ENCODE peak calls at places on chromosomes 3 and 15, in eight cellular contexts. O is GM12865; P is testis; K is A549; X is CD8-positive, alpha-beta T cell; R is colonic mucosa; W is Peyer's patch; V is PC-9. G is an unnamed sample.

GRCh38 chr15:34754674-34755418 is at the start of gene GJD2:
- DNase-seq in W (no peak), V (no peak), X (no peak), K (no peak), R (no peak), P (no peak), O (no peak), G (no peak)

GRCh38 chr15:55461447-55461846 is 46.6 kb downstream of the DNAAF4 start:
- DNase-seq in X (no peak), R (no peak), K (no peak), P (no peak), W (no peak), V (no peak), O (no peak), G (no peak)

GRCh38 chr3:27079427-27080105 is 289.6 kb downstream of the NEK10 start:
- DNase-seq in O (no peak), W (no peak), K (no peak), R (no peak), V (no peak), X (no peak), P (no peak), G (no peak)

GRCh38 chr15:72491768-72492167 is 17.6 kb downstream of the ARIH1 start:
- DNase-seq in K (peak), X (no peak), O (no peak), R (no peak), W (no peak), P (no peak), V (no peak), G (peak)

GRCh38 chr15:31439328-31439727 is 112.7 kb downstream of the KLF13 start:
- DNase-seq in K (peak), V (no peak), W (peak), X (no peak), P (no peak), O (peak), R (peak), G (peak)

GRCh38 chr15:69919816-69920215 is 177.9 kb downstream of the TLE3 start:
- DNase-seq in K (no peak), X (no peak), V (no peak), W (no peak), O (no peak), P (no peak), R (no peak), G (no peak)

GRCh38 chr3:66010348-66011097 is 28.2 kb downstream of the MAGI1 start:
- DNase-seq in X (no peak), W (no peak), R (no peak), P (no peak), K (no peak), V (peak), O (no peak), G (peak)

GRCh38 chr3:51953445-51953844 is 1.7 kb upstream of the GPR62 start:
- DNase-seq in P (no peak), O (no peak), W (no peak), X (no peak), V (no peak), R (no peak), K (no peak), G (peak)

GRCh38 chr15:78680416-78681068 is 39.5 kb upstream of the CHRNB4 start:
- DNase-seq in W (no peak), O (peak), V (no peak), R (no peak), P (no peak), K (no peak), X (no peak), G (no peak)

GRCh38 chr3:64995857-64996564 is 308.2 kb upstream of the ADAMTS9 start:
- DNase-seq in O (peak), P (no peak), X (no peak), R (no peak), V (no peak), K (no peak), W (no peak), G (no peak)

GRCh38 chr3:159619341-159619885 is 369.2 kb upstream of the IL12A start:
- DNase-seq in K (peak), X (no peak), P (no peak), O (no peak), V (no peak), R (no peak), W (no peak), G (no peak)

GRCh38 chr15:84807228-84807627 is 9.9 kb upstream of the ALPK3 start:
- DNase-seq in K (no peak), X (no peak), R (no peak), O (no peak), P (no peak), V (no peak), W (no peak), G (no peak)

GRCh38 chr3:117486709-117487394 is 777.3 kb downstream of the TUSC7 start:
- DNase-seq in V (no peak), O (peak), W (no peak), P (no peak), R (no peak), K (no peak), X (no peak), G (no peak)

GRCh38 chr15:35481992-35482391 is 64.0 kb downstream of the DPH6 start:
- DNase-seq in X (no peak), W (no peak), K (peak), R (peak), O (no peak), P (no peak), V (peak), G (peak)

GRCh38 chr15:68412218-68412617 is 19.7 kb downstream of the ITGA11 start:
- DNase-seq in V (no peak), O (no peak), R (peak), W (peak), X (no peak), K (no peak), P (peak), G (no peak)

GRCh38 chr3:177448987-177449975 is 252.0 kb upstream of the TBL1XR1 start:
- DNase-seq in P (no peak), V (peak), K (no peak), R (no peak), W (peak), X (no peak), O (peak), G (peak)

GRCh38 chr3:55285156-55285555 is 201.9 kb downstream of the WNT5A start:
- DNase-seq in X (no peak), P (no peak), K (no peak), W (no peak), R (no peak), O (no peak), V (no peak), G (no peak)

GRCh38 chr3:9098716-9099675 is 135.7 kb upstream of the RAD18 start:
- DNase-seq in K (no peak), X (no peak), V (peak), O (no peak), R (no peak), P (no peak), W (no peak), G (peak)

GRCh38 chr15:76991048-76991447 is 3.9 kb upstream of the PSTPIP1 start:
- DNase-seq in K (no peak), W (peak), X (no peak), O (no peak), R (no peak), V (no peak), P (no peak), G (no peak)

GRCh38 chr3:13931172-13931571 is 51.3 kb upstream of the WNT7A start:
- DNase-seq in V (no peak), O (no peak), W (no peak), P (no peak), K (no peak), R (no peak), X (no peak), G (no peak)

GRCh38 chr3:151827816-151828215 is 13.9 kb downstream of the AADAC start:
- DNase-seq in R (no peak), X (no peak), V (no peak), K (no peak), P (no peak), W (no peak), O (no peak), G (peak)

GRCh38 chr3:113697192-113698090 is 999 bp upstream of the USF3 start:
- DNase-seq in P (peak), R (peak), W (peak), O (peak), V (no peak), K (no peak), X (no peak), G (peak)

GRCh38 chr3:128493221-128494151 is 485 bp upstream of the GATA2 start:
- DNase-seq in O (no peak), X (no peak), P (no peak), R (no peak), V (no peak), K (no peak), W (peak), G (no peak)

GRCh38 chr3:131402391-131403039 is 20.9 kb downstream of the NUDT16 start:
- DNase-seq in V (peak), P (no peak), K (no peak), R (no peak), W (no peak), O (no peak), X (no peak), G (peak)

GRCh38 chr15:45441686-45442085 is 63.3 kb upstream of the GATM start:
- DNase-seq in R (peak), P (peak), O (no peak), X (no peak), V (no peak), W (peak), K (no peak), G (no peak)

GRCh38 chr3:14324224-14324944 is 78.0 kb upstream of the SLC6A6 start:
- DNase-seq in W (no peak), O (no peak), K (no peak), R (no peak), V (peak), P (no peak), X (no peak), G (peak)

GRCh38 chr3:128322030-128323022 is 144.4 kb downstream of the DNAJB8 start:
- DNase-seq in K (peak), X (peak), V (peak), O (peak), P (peak), W (peak), R (peak), G (peak)

GRCh38 chr3:123262226-123262625 is 60.5 kb downstream of the SEC22A start:
- DNase-seq in W (no peak), O (no peak), P (no peak), R (no peak), K (no peak), V (no peak), X (no peak), G (peak)

GRCh38 chr15:41001524-41001923 is 48.3 kb downstream of the CHAC1 start:
- DNase-seq in K (peak), R (peak), W (peak), P (no peak), V (no peak), X (no peak), O (no peak), G (no peak)

GRCh38 chr3:25428003-25428861 is at the start of gene RARB:
- DNase-seq in X (no peak), K (peak), O (peak), R (peak), W (peak), V (peak), P (peak), G (peak)

GRCh38 chr15:80660114-80660513 is 35.0 kb upstream of the ABHD17C start:
- DNase-seq in W (peak), P (peak), V (peak), O (no peak), X (no peak), R (no peak), K (peak), G (peak)

GRCh38 chr15:67025719-67026118 is 39.7 kb upstream of the SMAD3 start:
- DNase-seq in O (no peak), V (peak), X (no peak), P (peak), K (peak), R (peak), W (no peak), G (no peak)

GRCh38 chr3:38479431-38480092 is 16.6 kb upstream of the EXOG start:
- DNase-seq in R (peak), P (peak), O (peak), W (peak), V (peak), X (no peak), K (peak), G (peak)

GRCh38 chr15:100559330-100559729 is 30.6 kb upstream of the CERS3 start:
- DNase-seq in O (no peak), X (no peak), P (no peak), W (peak), R (peak), V (no peak), K (peak), G (peak)

GRCh38 chr3:143123353-143123974 is 3.9 kb downstream of the CHST2 start:
- DNase-seq in V (no peak), X (no peak), R (no peak), K (no peak), P (no peak), W (no peak), O (peak), G (no peak)

GRCh38 chr3:14133188-14133800 is 8.4 kb downstream of the TMEM43 start:
- DNase-seq in P (no peak), V (no peak), W (peak), R (peak), K (no peak), O (no peak), X (no peak), G (no peak)

GRCh38 chr3:130729154-130729553 is 17.5 kb downstream of the PIK3R4 start:
- DNase-seq in X (no peak), O (no peak), W (no peak), K (no peak), R (no peak), V (no peak), P (no peak), G (no peak)

GRCh38 chr3:196694202-196694638 is 17.8 kb downstream of the CEP19 start:
- DNase-seq in X (no peak), V (peak), R (no peak), O (no peak), K (peak), W (no peak), P (no peak), G (no peak)

GRCh38 chr15:70954176-70954575 is 61.5 kb downstream of the LRRC49 start:
- DNase-seq in R (no peak), W (no peak), K (no peak), V (no peak), O (no peak), X (no peak), P (no peak), G (no peak)

GRCh38 chr3:120855665-120856437 is 52.2 kb upstream of the STXBP5L start:
- DNase-seq in O (no peak), W (no peak), K (peak), R (no peak), P (peak), V (no peak), X (no peak), G (peak)

GRCh38 chr3:28295819-28296364 is 52.6 kb upstream of the ZCWPW2 start:
- DNase-seq in K (no peak), O (no peak), V (no peak), X (no peak), R (no peak), P (no peak), W (no peak), G (no peak)
- H3K4me3 ChIP-seq in K (no peak), O (no peak), V (no peak), X (no peak), R (no peak), P (no peak), W (no peak), G (no peak)

DNA sequence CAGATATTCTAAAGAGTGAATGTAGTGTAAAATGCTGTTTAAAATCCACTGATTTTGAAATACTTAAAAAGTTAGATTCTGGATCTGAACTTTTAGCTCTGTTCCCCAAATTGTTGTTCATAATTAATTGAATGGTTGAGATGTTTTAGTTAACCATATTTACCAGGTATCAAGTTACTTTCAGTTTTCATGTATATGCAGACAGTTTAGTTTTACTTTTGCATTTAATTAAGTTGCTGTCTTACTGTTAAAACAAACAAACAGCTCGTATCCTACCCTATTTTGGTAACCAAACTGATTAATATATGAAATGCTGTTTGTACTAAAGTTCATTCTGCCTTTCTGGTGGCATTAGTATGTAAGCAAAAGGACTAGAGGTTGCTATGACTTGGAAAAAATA is 39.3 kb upstream of the SCAANT1 start:
- DNase-seq in W (no peak), O (peak), K (no peak), V (no peak), R (no peak), P (no peak), X (no peak), G (no peak)
- TF ChIP-seq CTCF in W (no peak), O (no peak), K (no peak), V (no peak), R (no peak), P (no peak), X (no peak), G (no peak)

DNA sequence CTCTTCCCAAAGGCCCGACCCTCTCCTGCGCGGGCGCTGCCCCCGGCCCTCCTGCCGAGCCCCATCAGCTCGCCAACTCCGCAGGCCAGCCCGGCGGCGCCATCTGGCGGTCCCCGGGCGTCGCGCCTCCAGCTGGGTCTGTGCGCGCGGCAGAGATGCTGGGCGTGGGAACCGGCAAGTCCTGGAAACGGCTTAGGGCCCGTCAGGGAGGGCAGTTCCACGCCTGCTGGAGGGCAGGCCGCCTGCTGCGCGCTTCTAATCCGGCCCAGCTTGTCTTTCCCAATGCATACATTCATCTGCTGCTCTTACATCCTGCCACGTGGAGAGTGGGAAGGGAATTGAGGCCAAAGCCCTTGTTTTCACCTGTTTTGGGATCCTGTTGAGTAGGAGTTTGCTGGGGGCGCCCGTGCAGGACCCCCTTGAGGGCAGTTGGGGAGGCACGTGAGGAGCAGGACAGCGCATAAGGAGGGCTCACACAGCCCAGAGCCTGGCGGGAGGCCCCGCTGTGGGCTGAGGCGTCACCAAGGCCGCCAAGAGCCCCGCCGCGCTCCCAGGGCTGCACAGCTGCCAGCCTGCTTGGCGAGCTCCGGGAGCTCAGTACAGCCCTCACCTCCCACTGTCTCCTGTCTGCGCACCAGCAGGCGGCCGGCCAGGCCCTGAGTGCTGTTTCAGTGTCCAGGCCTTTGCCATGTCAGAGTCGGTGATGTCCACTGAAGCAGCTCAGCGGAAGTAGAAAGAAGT is 165.6 kb downstream of the NSMCE3 start:
- DNase-seq in P (peak), V (peak), W (peak), X (peak), R (peak), O (peak), K (peak), G (peak)
- H3K4me3 ChIP-seq in P (peak), V (no peak), W (no peak), X (no peak), R (no peak), O (no peak), K (no peak), G (no peak)

DNA sequence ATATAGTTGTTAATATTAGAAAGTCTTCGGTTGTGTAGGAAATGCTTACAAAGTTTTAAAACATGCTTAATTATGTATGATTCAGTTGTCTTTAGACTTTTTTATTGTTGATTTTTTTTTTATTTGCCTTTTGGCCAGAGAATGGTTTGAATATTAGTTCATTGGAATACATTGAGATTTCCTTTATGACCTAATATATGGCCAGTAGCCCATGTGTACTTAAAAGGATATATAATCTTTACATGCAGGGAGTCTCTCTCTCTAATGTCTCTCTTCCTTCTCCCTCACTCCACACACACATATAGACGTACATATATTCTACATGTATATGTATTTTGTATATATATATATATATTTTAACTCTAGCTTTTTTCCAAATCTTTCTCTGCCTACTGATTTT is 67.3 kb upstream of the SKIL start:
- DNase-seq in V (no peak), O (no peak), K (no peak), P (no peak), X (no peak), R (no peak), W (no peak), G (no peak)
- TF ChIP-seq CTCF in V (no peak), O (no peak), K (no peak), P (no peak), X (no peak), R (no peak), W (no peak), G (no peak)

GRCh38 chr3:41202075-41202833 is 2.9 kb downstream of the CTNNB1 start:
- DNase-seq in K (no peak), P (no peak), X (no peak), V (no peak), W (no peak), R (no peak), O (peak), G (no peak)
- H3K4me3 ChIP-seq in K (peak), P (no peak), X (no peak), V (peak), W (no peak), R (no peak), O (peak), G (peak)

DNA sequence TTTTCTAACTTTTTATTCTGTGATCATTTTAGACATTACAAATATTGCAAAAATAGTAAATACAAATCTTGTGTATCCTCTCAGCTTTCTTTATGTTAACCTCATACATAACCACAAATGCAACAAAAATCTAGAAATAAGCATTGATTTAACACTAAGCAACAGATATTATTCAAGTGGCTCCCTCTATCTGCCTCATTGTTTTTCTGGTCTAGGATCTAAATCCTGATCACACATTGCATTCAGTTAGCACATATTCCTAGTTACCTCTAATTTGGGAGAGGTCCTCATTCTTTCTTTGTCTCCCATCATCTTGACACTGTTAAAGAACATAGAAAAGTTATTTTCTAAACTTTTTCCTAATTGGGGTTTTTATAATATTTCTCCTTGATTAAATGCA is 1126.0 kb downstream of the ROBO2 start:
- DNase-seq in K (no peak), P (no peak), O (no peak), R (no peak), X (no peak), W (no peak), V (no peak), G (peak)
- TF ChIP-seq CTCF in K (no peak), P (no peak), O (no peak), R (no peak), X (no peak), W (no peak), V (no peak), G (peak)

GRCh38 chr3:153182491-153182890 is 20.5 kb downstream of the RAP2B start:
- DNase-seq in O (no peak), R (no peak), P (no peak), W (no peak), V (no peak), X (no peak), K (no peak), G (no peak)

GRCh38 chr3:153180860-153181372 is 18.9 kb downstream of the RAP2B start:
- DNase-seq in P (no peak), K (no peak), X (no peak), R (no peak), V (no peak), W (no peak), O (no peak), G (peak)

GRCh38 chr3:153182894-153183293 is 20.9 kb downstream of the RAP2B start:
- DNase-seq in W (no peak), P (no peak), R (no peak), X (no peak), V (no peak), K (no peak), O (no peak), G (no peak)
- H3K4me3 ChIP-seq in W (no peak), P (no peak), R (no peak), X (no peak), V (no peak), K (no peak), O (no peak), G (no peak)

G was measured in epithelial cell of esophagus.